ENCODE peak calls at places on chromosomes 2 and 18, in five cellular contexts. X is NT2/D1, O is spleen, D is Ammon's horn, E is KBM-7. N is an unnamed sample.

GRCh38 chr2:141820893-141821292 is 309.9 kb downstream of the LRP1B start:
- DNase-seq in X (no peak), O (no peak), D (no peak), E (no peak), N (no peak)

GRCh38 chr18:13527730-13528129 is 198.6 kb downstream of the FAM210A start:
- DNase-seq in X (no peak), O (no peak), D (no peak), E (no peak), N (no peak)

GRCh38 chr2:213275265-213275664 is 9.0 kb upstream of the SPAG16 start:
- DNase-seq in X (no peak), O (no peak), D (no peak), E (no peak), N (no peak)

GRCh38 chr2:109458512-109458911 is 155.3 kb downstream of the SEPTIN10 start:
- DNase-seq in X (no peak), O (peak), D (no peak), E (no peak), N (no peak)

GRCh38 chr2:20186078-20186854 is 38.7 kb downstream of the SDC1 start:
- DNase-seq in X (no peak), O (no peak), D (peak), E (peak), N (no peak)

GRCh38 chr18:57353137-57353939 is 981 bp downstream of the ST8SIA3 start:
- DNase-seq in X (peak), O (no peak), D (no peak), E (no peak), N (no peak)

GRCh38 chr2:27885246-27885645 is 4.9 kb downstream of the RBKS start:
- DNase-seq in X (no peak), O (no peak), D (no peak), E (no peak), N (no peak)

GRCh38 chr2:230900336-230900995 is 24.6 kb downstream of the GPR55 start:
- DNase-seq in X (no peak), O (peak), D (no peak), E (no peak), N (no peak)

GRCh38 chr18:46859855-46860254 is 57.5 kb downstream of the PIAS2 start:
- DNase-seq in X (no peak), O (no peak), D (no peak), E (no peak), N (no peak)

GRCh38 chr2:187527262-187527661 is 27.0 kb downstream of the TFPI start:
- DNase-seq in X (no peak), O (no peak), D (no peak), E (no peak), N (no peak)

GRCh38 chr2:230244211-230244610 is 18.7 kb downstream of the SP140 start:
- DNase-seq in X (no peak), O (no peak), D (no peak), E (no peak), N (no peak)

GRCh38 chr2:239876241-239876947 is 148.7 kb downstream of the NDUFA10 start:
- DNase-seq in X (no peak), O (no peak), D (no peak), E (no peak), N (peak)

GRCh38 chr2:179898873-179899272 is 37.5 kb upstream of the ZNF385B start:
- DNase-seq in X (peak), O (no peak), D (no peak), E (peak), N (no peak)

GRCh38 chr2:149860276-149860921 is 272.8 kb upstream of the MMADHC start:
- DNase-seq in X (no peak), O (no peak), D (peak), E (peak), N (no peak)

GRCh38 chr2:224657349-224657748 is 58.8 kb downstream of the CCDC195 start:
- DNase-seq in X (no peak), O (no peak), D (no peak), E (no peak), N (no peak)

GRCh38 chr2:150023044-150023443 is 435.5 kb upstream of the MMADHC start:
- DNase-seq in X (no peak), O (no peak), D (no peak), E (peak), N (no peak)

GRCh38 chr2:240713928-240714746 is 22.5 kb downstream of the AQP12A start:
- DNase-seq in X (no peak), O (peak), D (no peak), E (no peak), N (no peak)

GRCh38 chr2:78304678-78305077 is 720.8 kb upstream of the REG3G start:
- DNase-seq in X (no peak), O (no peak), D (peak), E (no peak), N (no peak)

GRCh38 chr18:10860382-10860781 is 289.0 kb downstream of the PIEZO2 start:
- DNase-seq in X (no peak), O (no peak), D (no peak), E (no peak), N (no peak)

GRCh38 chr18:21315741-21316187 is 73.7 kb downstream of the GREB1L start:
- DNase-seq in X (peak), O (no peak), D (no peak), E (no peak), N (no peak)

GRCh38 chr2:25228848-25229674 is 60.7 kb upstream of the POMC start:
- DNase-seq in X (peak), O (no peak), D (peak), E (peak), N (no peak)

GRCh38 chr18:61896118-61896517 is 3.3 kb upstream of the RNF152 start:
- DNase-seq in X (no peak), O (no peak), D (no peak), E (no peak), N (no peak)

GRCh38 chr2:171004363-171004762 is 75.3 kb downstream of the GORASP2 start:
- DNase-seq in X (no peak), O (no peak), D (no peak), E (no peak), N (no peak)

GRCh38 chr2:205758498-205758897 is 76.2 kb downstream of the NRP2 start:
- DNase-seq in X (no peak), O (no peak), D (no peak), E (no peak), N (no peak)

GRCh38 chr2:205556357-205556756 is 125.9 kb upstream of the NRP2 start:
- DNase-seq in X (no peak), O (no peak), D (no peak), E (no peak), N (no peak)

GRCh38 chr2:40043191-40043590 is 264.1 kb upstream of the THUMPD2 start:
- DNase-seq in X (no peak), O (no peak), D (no peak), E (no peak), N (no peak)

GRCh38 chr2:5140367-5140766 is 551.8 kb upstream of the SOX11 start:
- DNase-seq in X (no peak), O (no peak), D (no peak), E (no peak), N (no peak)

GRCh38 chr2:73852020-73852419 is 23.3 kb downstream of the STAMBP start:
- DNase-seq in X (no peak), O (no peak), D (peak), E (no peak), N (no peak)

GRCh38 chr2:151946856-151947523 is 118.8 kb upstream of the ARL5A start:
- DNase-seq in X (peak), O (no peak), D (peak), E (peak), N (no peak)

GRCh38 chr2:219461061-219461514 is 26.4 kb downstream of the SPEG start:
- DNase-seq in X (no peak), O (no peak), D (no peak), E (no peak), N (no peak)

GRCh38 chr18:73887801-73888200 is 259.8 kb downstream of the FBXO15 start:
- DNase-seq in X (no peak), O (no peak), D (no peak), E (no peak), N (no peak)

GRCh38 chr18:60292186-60292585 is 80.4 kb downstream of the MC4R start:
- DNase-seq in X (no peak), O (no peak), D (no peak), E (no peak), N (no peak)

GRCh38 chr18:37393945-37394609 is 171.5 kb downstream of the CELF4 start:
- DNase-seq in X (peak), O (peak), D (peak), E (no peak), N (peak)

GRCh38 chr2:236887519-236887918 is 198.2 kb upstream of the COPS8 start:
- DNase-seq in X (no peak), O (no peak), D (no peak), E (no peak), N (no peak)

GRCh38 chr2:37555457-37555856 is 116.0 kb downstream of the CDC42EP3 start:
- DNase-seq in X (no peak), O (peak), D (peak), E (peak), N (no peak)

GRCh38 chr2:119255760-119256573 is 32.3 kb downstream of the STEAP3 start:
- DNase-seq in X (peak), O (no peak), D (peak), E (no peak), N (no peak)